ENCODE peak calls at places on chromosome 16, in eight cellular contexts. X is GM12878, Y is sigmoid colon, F is breast epithelium, E is transverse colon, W is tibial nerve, P is testis, R is HCT116. A is an unnamed sample. For H3K36me3, the result is how much of the 10 kb centered on the place peaks cover.

GRCh38 chr16:89020068-89020924 is 43.3 kb upstream of the CBFA2T3 start:
- DNase-seq in F (no peak), R (no peak), X (peak), P (no peak), Y (peak), E (no peak), W (no peak), A (peak)

GRCh38 chr16:15667091-15667742 is 17.2 kb downstream of the NDE1 start:
- DNase-seq in X (no peak), P (no peak), F (no peak), W (no peak), Y (no peak), E (no peak), R (no peak), A (no peak)

GRCh38 chr16:27245276-27246231 is 23.0 kb downstream of the NSMCE1 start:
- DNase-seq in Y (peak), F (peak), R (no peak), P (peak), W (no peak), E (no peak), X (no peak), A (peak)

GRCh38 chr16:85306071-85306792 is 194.0 kb upstream of the CIBAR2 start:
- DNase-seq in F (peak), R (peak), W (peak), E (peak), P (peak), X (peak), Y (peak), A (peak)

GRCh38 chr16:50667497-50668367 is 13.4 kb downstream of the SNX20 start:
- DNase-seq in E (no peak), F (no peak), Y (no peak), W (no peak), R (no peak), X (no peak), P (no peak), A (no peak)

GRCh38 chr16:28494141-28494851 is at the start of gene APOBR:
- DNase-seq in E (peak), R (no peak), P (peak), W (no peak), Y (no peak), X (peak), F (peak), A (no peak)

GRCh38 chr16:29148867-29149272 is 164.0 kb downstream of the LAT start:
- DNase-seq in R (no peak), F (no peak), W (no peak), X (no peak), E (peak), Y (no peak), P (no peak), A (peak)

GRCh38 chr16:11669380-11670146 is 1.3 kb downstream of the SNN start:
- DNase-seq in R (no peak), E (peak), W (peak), P (no peak), Y (no peak), X (peak), F (peak), A (peak)

GRCh38 chr16:75105306-75106061 is 11.1 kb downstream of the LDHD start:
- DNase-seq in X (no peak), R (no peak), W (no peak), F (no peak), E (peak), Y (peak), P (no peak), A (peak)

GRCh38 chr16:76963614-76964315 is 227.2 kb upstream of the MON1B start:
- DNase-seq in E (no peak), Y (no peak), R (no peak), W (no peak), X (no peak), P (no peak), F (no peak), A (no peak)

GRCh38 chr16:12255919-12256665 is 279.6 kb downstream of the SNX29 start:
- DNase-seq in Y (no peak), E (no peak), X (no peak), F (no peak), R (no peak), W (no peak), P (no peak), A (no peak)

GRCh38 chr16:74601131-74601871 is 5.6 kb downstream of the GLG1 start:
- DNase-seq in F (no peak), R (no peak), E (peak), P (no peak), W (no peak), X (no peak), Y (no peak), A (no peak)

GRCh38 chr16:20637247-20637646 is 60.2 kb downstream of the ACSM1 start:
- DNase-seq in W (no peak), Y (no peak), R (no peak), E (no peak), X (no peak), F (no peak), P (no peak), A (no peak)

GRCh38 chr16:8548166-8548565 is 42.1 kb downstream of the TMEM114 start:
- DNase-seq in X (no peak), E (peak), P (no peak), W (no peak), F (no peak), R (no peak), Y (no peak), A (no peak)

GRCh38 chr16:52069866-52070265 is 477.1 kb downstream of the TOX3 start:
- DNase-seq in P (no peak), Y (no peak), F (no peak), E (no peak), X (no peak), W (no peak), R (no peak), A (no peak)

GRCh38 chr16:83532634-83533033 is 275.1 kb upstream of the HSBP1 start:
- DNase-seq in R (no peak), X (no peak), W (no peak), E (no peak), F (no peak), P (no peak), Y (no peak), A (no peak)

GRCh38 chr16:35184356-35184870 is 1725.0 kb downstream of the TP53TG3F start:
- DNase-seq in R (no peak), F (no peak), Y (no peak), E (no peak), X (no peak), P (no peak), W (no peak), A (no peak)

GRCh38 chr16:11316331-11317015 is 28.8 kb upstream of the RMI2 start:
- DNase-seq in R (no peak), W (no peak), P (peak), F (no peak), X (no peak), Y (no peak), E (no peak), A (no peak)

GRCh38 chr16:15874745-15875314 is 13.6 kb downstream of the CEP20 start:
- DNase-seq in F (peak), E (peak), X (no peak), P (peak), W (peak), R (peak), Y (peak), A (peak)

GRCh38 chr16:12661656-12662172 is 142.0 kb downstream of the CPPED1 start:
- DNase-seq in X (no peak), P (peak), R (peak), F (no peak), Y (no peak), E (no peak), W (no peak), A (peak)

GRCh38 chr16:34078697-34079096 is 619.3 kb downstream of the TP53TG3F start:
- DNase-seq in R (no peak), Y (no peak), F (no peak), E (no peak), P (no peak), X (no peak), W (no peak), A (no peak)

GRCh38 chr16:49376206-49376605 is 2.6 kb downstream of the C16orf78 start:
- DNase-seq in R (no peak), F (no peak), P (no peak), X (no peak), E (no peak), W (no peak), Y (no peak), A (no peak)

GRCh38 chr16:47851026-47851610 is 304.7 kb downstream of the ABCC12 start:
- DNase-seq in E (no peak), R (no peak), Y (no peak), P (no peak), F (no peak), X (no peak), W (no peak), A (no peak)

GRCh38 chr16:19717319-19717718 is 708 bp downstream of the KNOP1 start:
- DNase-seq in R (no peak), F (no peak), P (no peak), X (no peak), E (no peak), W (no peak), Y (peak), A (no peak)

GRCh38 chr16:19116711-19117449 is 3.1 kb downstream of the ITPRIPL2 start:
- DNase-seq in E (no peak), Y (no peak), P (no peak), F (peak), X (no peak), R (no peak), W (no peak), A (no peak)

GRCh38 chr16:85418978-85419491 is 194.1 kb upstream of the GSE1 start:
- DNase-seq in Y (peak), P (peak), R (no peak), X (no peak), W (no peak), E (peak), F (no peak), A (peak)

GRCh38 chr16:52545157-52545543 is 1.8 kb downstream of the TOX3 start:
- DNase-seq in F (no peak), R (no peak), E (no peak), Y (no peak), X (no peak), W (no peak), P (no peak), A (no peak)

GRCh38 chr16:50088302-50088701 is 22.5 kb downstream of the HEATR3 start:
- DNase-seq in P (no peak), R (no peak), W (no peak), X (no peak), F (no peak), E (no peak), Y (no peak), A (no peak)

GRCh38 chr16:2966803-2967184 is 2.4 kb upstream of the PAQR4 start:
- DNase-seq in F (no peak), X (no peak), Y (no peak), E (peak), W (no peak), R (no peak), P (no peak), A (no peak)

GRCh38 chr16:27520982-27521673 is 28.6 kb downstream of the GTF3C1 start:
- DNase-seq in E (no peak), P (no peak), W (no peak), X (no peak), R (no peak), Y (peak), F (no peak), A (peak)

GRCh38 chr16:27526169-27526568 is 23.5 kb downstream of the GTF3C1 start:
- DNase-seq in X (no peak), R (no peak), E (no peak), P (peak), F (no peak), Y (no peak), W (no peak), A (no peak)

GRCh38 chr16:29860218-29860617 is 2.8 kb downstream of the CDIPT start:
- DNase-seq in W (no peak), X (no peak), E (no peak), F (no peak), R (no peak), P (no peak), Y (no peak), A (no peak)

GRCh38 chr16:56603589-56603988 is 4.8 kb upstream of the MT2A start:
- DNase-seq in P (peak), R (peak), F (peak), Y (no peak), X (no peak), E (peak), W (no peak), A (no peak)

GRCh38 chr16:8905168-8905762 is 23.1 kb downstream of the LITAFD start:
- DNase-seq in Y (no peak), R (peak), X (no peak), P (no peak), F (no peak), E (no peak), W (no peak), A (no peak)

GRCh38 chr16:81018496-81018895 is 11.5 kb downstream of the CENPN start:
- DNase-seq in P (no peak), R (no peak), E (no peak), X (no peak), W (no peak), F (no peak), Y (no peak), A (no peak)

GRCh38 chr16:22366371-22366770 is 8.0 kb downstream of the CDR2 start:
- DNase-seq in F (no peak), P (no peak), R (no peak), Y (no peak), X (no peak), E (no peak), W (no peak), A (no peak)
- H3K36me3 ChIP-seq in F (under half), P (under half), R (under half), Y (under half), X (under half), E (under half), W (under half), A (under half)

GRCh38 chr16:73053379-73054130 is 5.6 kb upstream of the ZFHX3 start:
- DNase-seq in X (no peak), F (no peak), Y (peak), E (no peak), P (no peak), W (no peak), R (peak), A (no peak)
- TF ChIP-seq POLR2A in X (no peak), F (no peak), Y (no peak), E (no peak), P (no peak), W (no peak), R (no peak), A (peak)

DNA sequence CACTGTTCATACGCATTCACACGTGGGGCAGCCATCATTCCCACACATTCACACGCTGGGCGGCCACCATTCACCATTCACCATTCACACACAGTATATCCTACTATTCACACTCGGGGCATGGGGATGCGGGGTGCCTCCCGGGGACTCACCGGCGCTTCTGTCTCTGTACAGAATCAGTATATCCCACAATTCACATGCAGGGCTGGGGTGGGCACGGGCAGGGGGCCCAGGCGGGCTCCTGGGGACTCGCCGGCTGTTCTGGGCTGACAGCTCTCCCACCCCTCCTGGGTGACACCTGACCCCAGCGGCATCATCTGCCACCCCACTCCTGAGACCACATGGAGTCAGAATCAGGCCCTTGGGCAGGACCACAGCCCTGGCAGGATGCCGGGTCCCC is 9.6 kb downstream of the NME3 start:
- DNase-seq in R (no peak), P (no peak), X (no peak), W (no peak), Y (no peak), F (no peak), E (no peak), A (no peak)
- H3K36me3 ChIP-seq in R (under half), P (under half), X (under half), W (under half), Y (half or more), F (under half), E (under half), A (under half)

GRCh38 chr16:31113420-31114124 is 3.9 kb upstream of the KAT8 start:
- DNase-seq in W (no peak), R (no peak), X (no peak), F (no peak), Y (no peak), P (no peak), E (no peak), A (no peak)

GRCh38 chr16:31120129-31120528 is 2.7 kb downstream of the KAT8 start:
- DNase-seq in Y (no peak), F (no peak), E (no peak), R (no peak), W (no peak), X (no peak), P (no peak), A (no peak)

GRCh38 chr16:31117384-31118222 is at the start of gene KAT8:
- DNase-seq in Y (peak), R (peak), W (peak), E (peak), P (peak), X (peak), F (peak), A (peak)

GRCh38 chr16:31114468-31114867 is 3.0 kb upstream of the KAT8 start:
- DNase-seq in W (no peak), P (no peak), E (no peak), F (no peak), X (no peak), R (no peak), Y (peak), A (no peak)

GRCh38 chr16:31118223-31119155 is 1.0 kb downstream of the KAT8 start:
- DNase-seq in W (no peak), E (no peak), F (no peak), X (no peak), Y (no peak), P (no peak), R (no peak), A (no peak)
- TF ChIP-seq POLR2A in W (no peak), E (no peak), F (no peak), X (no peak), Y (no peak), P (no peak), R (no peak), A (no peak)

GRCh38 chr16:70331588-70332358 is 14.9 kb upstream of the DDX19A start:
- DNase-seq in E (no peak), P (peak), R (no peak), X (no peak), W (no peak), Y (no peak), F (no peak), A (no peak)
- H3K36me3 ChIP-seq in E (under half), P (under half), R (under half), X (under half), W (under half), Y (under half), F (under half), A (under half)

GRCh38 chr16:642189-643049 is 791 bp downstream of the MCRIP2 start:
- DNase-seq in R (no peak), Y (peak), W (no peak), X (no peak), F (no peak), P (peak), E (peak), A (peak)

GRCh38 chr16:643050-643368 is 1.4 kb downstream of the MCRIP2 start:
- DNase-seq in E (no peak), F (no peak), Y (no peak), X (no peak), R (no peak), W (no peak), P (no peak), A (no peak)

GRCh38 chr16:640614-641013 is 1.0 kb upstream of the MCRIP2 start:
- DNase-seq in F (no peak), P (no peak), E (no peak), W (no peak), X (no peak), Y (no peak), R (no peak), A (no peak)

GRCh38 chr16:638836-639235 is 2.7 kb upstream of the METTL26 start:
- DNase-seq in E (no peak), P (no peak), R (no peak), F (no peak), X (no peak), Y (no peak), W (no peak), A (no peak)

GRCh38 chr16:641326-642188 is at the start of gene MCRIP2:
- DNase-seq in P (peak), R (no peak), E (peak), F (no peak), Y (peak), X (peak), W (peak), A (peak)
- TF ChIP-seq POLR2A in P (no peak), R (no peak), E (peak), F (peak), Y (peak), X (peak), W (peak), A (peak)